ENCODE peak calls at places on chromosomes 3 and 15, in eight cellular contexts. I is CD4-positive, alpha-beta memory T cell; R is CD8-positive, alpha-beta memory T cell; Q is lower lobe of right lung; V is heart left ventricle; Y is endothelial cell of umbilical vein; E is left ventricle myocardium inferior; L is right lobe of liver. F is an unnamed sample.
A peak's percentile ranks its signal among the peaks of the same experiment; 100 is the strongest.

GRCh38 chr3:9013782-9014181 is 50.5 kb upstream of the RAD18 start:
- DNase-seq in I (no peak), R (no peak), Q (no peak), V (no peak), Y (no peak), E (no peak), L (no peak), F (no peak)

GRCh38 chr3:172625404-172625803 is 85.5 kb downstream of the NCEH1 start:
- DNase-seq in I (no peak), R (no peak), Q (no peak), V (no peak), Y (no peak), E (no peak), L (no peak), F (no peak)

GRCh38 chr15:44736261-44736765 is at the start of gene TRIM69:
- DNase-seq in I (no peak), R (no peak), Q (no peak), V (no peak), Y (no peak), E (no peak), L (no peak), F (no peak)

GRCh38 chr15:65408370-65409283 is 14.1 kb downstream of the IGDCC4 start:
- DNase-seq in I (no peak), R (no peak), Q (no peak), V (no peak), Y (peak; percentile 26), E (no peak), L (no peak), F (peak; percentile 90)

GRCh38 chr3:47408839-47409229 is 28.0 kb downstream of the PTPN23 start:
- DNase-seq in I (no peak), R (no peak), Q (no peak), V (no peak), Y (no peak), E (no peak), L (no peak), F (no peak)

GRCh38 chr15:73072894-73073293 is 20.6 kb downstream of the NEO1 start:
- DNase-seq in I (no peak), R (no peak), Q (no peak), V (no peak), Y (no peak), E (no peak), L (no peak), F (no peak)

GRCh38 chr3:197135212-197135611 is 105.6 kb upstream of the MELTF start:
- DNase-seq in I (no peak), R (no peak), Q (no peak), V (no peak), Y (peak; percentile 29), E (no peak), L (no peak), F (no peak)

GRCh38 chr15:29805043-29805707 is 17.1 kb downstream of the TJP1 start:
- DNase-seq in I (no peak), R (no peak), Q (no peak), V (no peak), Y (peak; percentile 81), E (no peak), L (no peak), F (peak; percentile 72)

GRCh38 chr3:54202029-54202428 is 79.7 kb downstream of the CACNA2D3 start:
- DNase-seq in I (no peak), R (no peak), Q (no peak), V (no peak), Y (no peak), E (no peak), L (no peak), F (no peak)

GRCh38 chr3:10780922-10781321 is 35.1 kb upstream of the SLC6A11 start:
- DNase-seq in I (no peak), R (no peak), Q (no peak), V (no peak), Y (no peak), E (no peak), L (no peak), F (no peak)

GRCh38 chr15:65824941-65825544 is 33.0 kb upstream of the DENND4A start:
- DNase-seq in I (no peak), R (no peak), Q (no peak), V (no peak), Y (no peak), E (no peak), L (no peak), F (peak; percentile 66)

GRCh38 chr15:38750816-38751215 is 186.2 kb upstream of the RASGRP1 start:
- DNase-seq in I (no peak), R (no peak), Q (no peak), V (no peak), Y (no peak), E (no peak), L (no peak), F (peak; percentile 80)

GRCh38 chr3:139533781-139534443 is 5.6 kb downstream of the RBP1 start:
- DNase-seq in I (no peak), R (no peak), Q (no peak), V (peak; percentile 53), Y (peak; percentile 70), E (peak; percentile 35), L (peak; percentile 62), F (no peak)

GRCh38 chr15:39388118-39388517 is 192.8 kb upstream of the THBS1 start:
- DNase-seq in I (no peak), R (no peak), Q (no peak), V (no peak), Y (no peak), E (no peak), L (no peak), F (no peak)

GRCh38 chr15:57994468-57995154 is 70.9 kb downstream of the ALDH1A2 start:
- DNase-seq in I (no peak), R (no peak), Q (no peak), V (no peak), Y (peak; percentile 81), E (no peak), L (no peak), F (no peak)

GRCh38 chr15:51649659-51650521 is 27.3 kb upstream of the DMXL2 start:
- DNase-seq in I (peak; percentile 68), R (peak; percentile 24), Q (no peak), V (no peak), Y (peak; percentile 81), E (no peak), L (no peak), F (peak; percentile 7)

GRCh38 chr3:46400000-46400734 is 6.7 kb downstream of the CCR5AS start:
- DNase-seq in I (no peak), R (no peak), Q (no peak), V (no peak), Y (peak; percentile 19), E (no peak), L (no peak), F (no peak)

GRCh38 chr3:189121088-189121487 is 50.7 kb upstream of the TPRG1 start:
- DNase-seq in I (peak; percentile 33), R (no peak), Q (no peak), V (no peak), Y (no peak), E (no peak), L (no peak), F (no peak)

GRCh38 chr3:189122526-189123205 is 49.1 kb upstream of the TPRG1 start:
- DNase-seq in I (no peak), R (no peak), Q (no peak), V (no peak), Y (no peak), E (no peak), L (no peak), F (no peak)

GRCh38 chr3:189119947-189120346 is 51.8 kb upstream of the TPRG1 start:
- DNase-seq in I (no peak), R (no peak), Q (no peak), V (no peak), Y (no peak), E (no peak), L (no peak), F (no peak)

GRCh38 chr3:189123595-189124387 is 48.0 kb upstream of the TPRG1 start:
- DNase-seq in I (no peak), R (no peak), Q (no peak), V (peak; percentile 73), Y (no peak), E (peak; percentile 64), L (no peak), F (peak; percentile 92)

GRCh38 chr3:189122120-189122519 is 49.7 kb upstream of the TPRG1 start:
- DNase-seq in I (no peak), R (no peak), Q (no peak), V (no peak), Y (no peak), E (no peak), L (no peak), F (no peak)
- H3K27ac ChIP-seq in I (peak overlapping the region; percentile 40), R (peak overlapping the region; percentile 43), Q (peak overlapping the region; percentile 62), V (peak overlapping the region; percentile 53), Y (no peak overlapping the region), E (peak overlapping the region; percentile 76), L (no peak overlapping the region), F (peak overlapping the region; percentile 65)

DNA sequence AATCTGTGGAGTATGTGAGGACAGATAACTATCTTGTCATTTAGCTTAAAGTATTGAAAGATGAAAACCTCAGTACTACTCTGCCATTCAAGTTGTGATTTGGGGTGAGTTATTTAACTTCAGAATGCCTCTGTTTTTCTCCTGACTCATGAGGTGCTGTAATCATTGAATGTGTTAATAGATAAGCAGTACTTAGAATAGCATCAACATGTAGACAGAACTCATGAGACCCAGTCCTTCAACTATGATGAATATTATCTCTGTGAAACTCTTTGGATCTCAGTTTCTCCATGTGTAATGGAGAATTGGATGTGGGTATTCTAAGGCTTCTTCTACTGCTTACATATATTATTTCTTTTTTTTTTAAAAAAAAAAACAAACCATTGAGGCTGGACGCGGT is 431.4 kb downstream of the GRM7 start:
- DNase-seq in I (no peak), R (no peak), Q (no peak), V (no peak), Y (no peak), E (no peak), L (no peak), F (no peak)
- H3K9me3 ChIP-seq in I (no peaks in the 10 kb centered on the region), R (no peaks in the 10 kb centered on the region), Q (no peaks in the 10 kb centered on the region), V (no peaks in the 10 kb centered on the region), Y (no peaks in the 10 kb centered on the region), E (peaks cover 5% of the 10 kb centered on the region), L (no peaks in the 10 kb centered on the region), F (no peaks in the 10 kb centered on the region)

GRCh38 chr15:77243146-77243545 is 172.2 kb upstream of the TSPAN3 start:
- DNase-seq in I (no peak), R (no peak), Q (no peak), V (no peak), Y (peak; percentile 15), E (no peak), L (no peak), F (no peak)
- H3K27ac ChIP-seq in I (no peak overlapping the region), R (no peak overlapping the region), Q (no peak overlapping the region), V (no peak overlapping the region), Y (no peak overlapping the region), E (no peak overlapping the region), L (no peak overlapping the region), F (no peak overlapping the region)

GRCh38 chr3:128859573-128860154 is 19.8 kb upstream of the ACAD9 start:
- DNase-seq in I (no peak), R (no peak), Q (no peak), V (no peak), Y (no peak), E (no peak), L (no peak), F (no peak)
- H3K9me3 ChIP-seq in I (no peaks in the 10 kb centered on the region), R (peaks cover 27% of the 10 kb centered on the region), Q (peaks cover 33% of the 10 kb centered on the region), V (no peaks in the 10 kb centered on the region), Y (peaks cover 6% of the 10 kb centered on the region), E (peaks cover 42% of the 10 kb centered on the region), L (no peaks in the 10 kb centered on the region), F (no peaks in the 10 kb centered on the region)